ENCODE peak calls at places on chromosomes 11 and 22, in five cellular contexts. F is lower leg skin; B is CD8-positive, alpha-beta T cell; O is mesothelial cell of epicardium; R is A549. X is an unnamed sample.

GRCh38 chr22:50361688-50362087 is 18.6 kb downstream of the PPP6R2 start:
- DNase-seq in F (no peak), B (peak), O (no peak), R (no peak), X (no peak)

GRCh38 chr11:94518300-94518699 is 6.0 kb downstream of the C11orf97 start:
- DNase-seq in F (no peak), B (no peak), O (no peak), R (no peak), X (no peak)

GRCh38 chr11:45658292-45658991 is 7.0 kb downstream of the CHST1 start:
- DNase-seq in F (peak), B (no peak), O (no peak), R (no peak), X (no peak)

GRCh38 chr22:49960967-49961600 is 512 bp downstream of the PIM3 start:
- DNase-seq in F (peak), B (peak), O (peak), R (no peak), X (no peak)

GRCh38 chr11:130771708-130772107 is 144.6 kb downstream of the SNX19 start:
- DNase-seq in F (no peak), B (no peak), O (no peak), R (no peak), X (no peak)

GRCh38 chr11:2527621-2528291 is 82.9 kb downstream of the KCNQ1 start:
- DNase-seq in F (peak), B (no peak), O (peak), R (no peak), X (no peak)

GRCh38 chr11:129960216-129961214 is 42.1 kb downstream of the PRDM10 start:
- DNase-seq in F (no peak), B (no peak), O (no peak), R (peak), X (no peak)

GRCh38 chr11:132451942-132452601 is 1080.2 kb downstream of the OPCML start:
- DNase-seq in F (no peak), B (no peak), O (no peak), R (no peak), X (no peak)

GRCh38 chr11:123564225-123564624 is 90.2 kb downstream of the SCN3B start:
- DNase-seq in F (no peak), B (no peak), O (no peak), R (no peak), X (no peak)

GRCh38 chr11:126874831-126875230 is 125.7 kb downstream of the KIRREL3 start:
- DNase-seq in F (peak), B (no peak), O (no peak), R (no peak), X (no peak)
- TF ChIP-seq CTCF in F (no peak), B (no peak), O (no peak), R (peak), X (no peak)

DNA sequence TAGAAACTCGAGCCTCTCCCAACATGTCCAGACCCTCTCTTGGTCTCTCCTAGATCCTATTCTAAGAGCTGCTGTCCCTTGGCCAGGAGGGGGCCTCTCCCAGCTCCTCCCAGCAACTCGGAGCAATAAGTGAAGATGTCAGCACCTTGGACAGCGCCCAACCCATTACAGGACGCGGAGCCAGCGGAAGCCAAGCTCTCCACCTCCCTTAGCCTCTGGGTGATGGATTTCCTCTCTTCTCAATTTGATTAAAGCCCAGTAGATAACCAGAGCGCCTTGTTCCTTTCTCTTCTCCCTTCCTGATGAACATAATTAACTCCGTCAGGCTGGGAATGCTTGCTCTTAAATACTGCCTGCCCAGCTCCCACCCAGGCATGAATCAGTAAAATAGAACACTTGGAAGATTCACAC is 26.2 kb upstream of the TPBGL start:
- DNase-seq in F (no peak), B (peak), O (peak), R (peak), X (no peak)
- TF ChIP-seq CTCF in F (no peak), B (no peak), O (no peak), R (peak), X (peak)

DNA sequence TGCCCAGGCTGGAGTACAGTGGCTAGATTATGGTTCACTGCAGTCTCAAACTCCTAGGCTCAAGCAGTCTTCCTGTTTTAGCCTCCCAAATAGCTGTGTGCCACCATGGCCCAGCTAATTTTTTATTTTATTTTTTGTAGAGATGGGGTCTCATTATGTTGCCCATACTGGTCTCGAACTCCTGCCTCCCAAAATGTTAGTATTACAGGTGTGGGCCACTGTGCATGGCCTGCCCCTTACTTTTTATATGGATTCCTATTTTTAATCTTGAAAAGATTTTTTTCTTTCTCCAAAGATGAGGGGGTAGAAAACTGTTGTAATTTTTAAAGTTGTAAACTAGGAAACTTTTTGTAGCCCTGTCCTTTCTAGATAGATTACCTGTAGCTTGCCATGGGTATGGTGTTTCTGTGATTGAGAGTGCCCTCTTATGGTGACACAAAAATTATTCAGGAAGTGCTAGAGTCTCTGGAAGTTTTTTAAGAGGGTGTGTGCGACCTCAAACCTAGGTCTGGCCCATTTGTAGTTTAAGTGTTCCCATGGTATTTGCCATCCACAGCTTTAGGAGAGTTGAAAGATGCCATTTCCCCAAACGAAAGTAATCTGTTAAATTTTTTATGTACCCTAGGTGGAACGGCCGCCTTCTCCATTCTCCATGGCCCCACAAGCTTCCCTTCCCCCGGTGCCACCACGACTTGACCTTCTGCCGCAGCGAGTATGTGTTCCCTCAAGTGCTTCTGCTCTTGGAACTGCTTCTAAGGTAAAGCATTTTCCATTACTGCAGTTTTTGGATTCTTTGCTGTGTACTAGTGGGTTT is 32.4 kb downstream of the MCAM start:
- DNase-seq in F (no peak), B (no peak), O (no peak), R (peak), X (no peak)
- TF ChIP-seq CTCF in F (no peak), B (peak), O (no peak), R (peak), X (peak)

DNA sequence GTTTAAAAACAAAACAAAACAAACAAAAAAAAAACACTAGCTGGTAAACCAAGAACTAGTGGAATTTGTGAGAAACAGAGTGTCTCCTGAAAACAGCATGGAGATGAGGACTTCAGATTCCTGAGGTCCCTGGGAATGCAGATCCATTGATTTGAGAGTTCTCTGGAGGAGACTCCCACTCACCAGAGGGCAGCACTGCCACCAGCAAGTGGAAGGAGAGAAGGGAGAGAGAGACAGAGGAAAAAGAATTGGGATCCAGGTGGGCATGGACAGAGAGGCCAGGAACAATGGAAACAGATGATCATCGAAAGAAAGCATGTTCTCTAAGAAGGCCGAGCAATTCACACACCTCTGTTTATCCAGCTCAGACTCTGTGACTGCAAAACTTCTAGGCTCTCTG is 31.8 kb downstream of the ETS1 start:
- DNase-seq in F (no peak), B (no peak), O (no peak), R (no peak), X (no peak)
- TF ChIP-seq CTCF in F (no peak), B (no peak), O (no peak), R (no peak), X (peak)

DNA sequence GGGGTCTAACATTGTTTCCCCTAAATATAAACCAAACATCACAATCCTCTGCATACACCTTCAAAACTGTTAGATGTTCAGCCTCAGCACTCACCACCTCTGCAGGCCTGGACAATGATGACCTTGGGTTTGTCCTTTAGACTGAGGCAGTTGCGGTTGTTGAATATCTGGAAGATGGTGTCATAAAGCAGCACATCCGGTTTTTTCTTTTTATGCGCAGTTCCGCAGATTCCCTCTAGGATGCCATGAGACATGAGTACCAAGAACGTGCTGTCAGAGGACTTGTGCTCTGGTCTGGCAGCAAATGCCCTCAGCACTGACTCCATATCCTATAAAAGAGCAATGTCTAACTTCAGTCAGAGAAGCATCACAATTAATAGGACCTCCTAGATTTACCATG is 22.8 kb downstream of the CASP5 start:
- DNase-seq in F (no peak), B (no peak), O (no peak), R (no peak), X (no peak)
- TF ChIP-seq CTCF in F (no peak), B (no peak), O (no peak), R (no peak), X (no peak)

GRCh38 chr11:65853249-65853979 is 4.6 kb downstream of the CFL1 start:
- DNase-seq in F (no peak), B (no peak), O (no peak), R (no peak), X (no peak)
- TF ChIP-seq CTCF in F (no peak), B (no peak), O (no peak), R (no peak), X (no peak)

GRCh38 chr11:8221917-8222316 is 41.8 kb downstream of the LMO1 start:
- DNase-seq in F (no peak), B (no peak), O (no peak), R (no peak), X (no peak)

GRCh38 chr11:8219257-8220021 is 44.2 kb downstream of the LMO1 start:
- DNase-seq in F (no peak), B (no peak), O (no peak), R (peak), X (peak)

GRCh38 chr11:8222820-8223512 is 40.7 kb downstream of the LMO1 start:
- DNase-seq in F (no peak), B (no peak), O (no peak), R (no peak), X (no peak)

GRCh38 chr11:8220261-8221024 is 43.2 kb downstream of the LMO1 start:
- DNase-seq in F (no peak), B (no peak), O (no peak), R (no peak), X (no peak)

DNA sequence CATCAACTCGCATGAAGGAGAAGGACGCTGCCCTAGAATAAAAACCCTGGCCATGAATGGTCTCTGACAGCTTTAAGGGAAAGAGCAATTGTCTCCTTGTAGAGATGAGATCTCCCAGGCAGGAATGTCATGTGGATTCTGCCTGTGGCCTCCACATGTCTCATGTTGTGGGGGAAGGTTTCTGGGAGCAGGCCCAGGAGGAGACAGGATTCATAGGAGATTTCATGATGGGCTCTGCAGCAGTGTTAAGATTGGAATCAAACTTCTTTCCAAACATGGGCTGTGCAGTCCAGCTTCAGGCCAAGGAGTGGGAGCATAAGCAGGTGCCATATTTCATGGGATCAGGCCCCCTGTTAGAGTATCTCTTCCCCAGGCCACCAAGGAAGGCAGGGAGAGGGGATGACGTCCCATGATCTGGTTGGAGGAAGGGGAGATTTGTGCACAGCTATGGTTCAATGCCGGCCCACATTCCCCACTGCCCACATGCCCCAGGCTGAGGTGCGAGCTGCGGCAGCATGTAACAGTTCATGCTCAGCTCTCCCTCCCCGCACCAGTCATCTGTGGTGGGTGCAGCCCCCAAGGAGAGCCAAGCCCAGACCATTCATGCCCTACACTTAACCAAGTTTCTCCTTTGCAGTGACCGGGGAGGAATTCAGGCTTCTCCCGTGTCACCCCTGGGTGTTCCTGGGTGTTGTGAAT is 42.5 kb downstream of the LMO1 start:
- DNase-seq in F (no peak), B (no peak), O (no peak), R (no peak), X (no peak)
- TF ChIP-seq CTCF in F (no peak), B (no peak), O (no peak), R (no peak), X (no peak)

GRCh38 chr22:40950888-40951794 is at the start of gene RBX1:
- DNase-seq in F (peak), B (peak), O (peak), R (peak), X (no peak)
- TF ChIP-seq CTCF in F (no peak), B (no peak), O (no peak), R (no peak), X (no peak)

X was measured in D721Med.